ENCODE peak calls at places on chromosome 3, in seven cellular contexts. Q is fibroblast of pulmonary artery, M is foreskin fibroblast, I is HCT116, G is cardiac fibroblast, R is A549, F is esophagus muscularis mucosa. T is an unnamed sample.
A peak's percentile ranks its signal among the peaks of the same experiment; 100 is the strongest.

GRCh38 chr3:133506215-133506901 is 67.1 kb upstream of the CDV3 start:
- DNase-seq in G (no peak), R (no peak), I (no peak), F (peak; percentile 90), M (no peak), Q (no peak), T (no peak)

GRCh38 chr3:141877911-141878310 is 1.5 kb downstream of the ATP1B3 start:
- DNase-seq in F (no peak), G (peak; percentile 54), M (peak; percentile 52), R (peak; percentile 24), Q (peak; percentile 59), I (no peak), T (peak; percentile 45)

GRCh38 chr3:169243122-169243521 is 420.4 kb downstream of the MECOM start:
- DNase-seq in G (peak; percentile 70), M (peak; percentile 7), F (no peak), Q (peak; percentile 62), R (no peak), I (no peak), T (peak; percentile 48)

GRCh38 chr3:158532099-158532734 is 38.8 kb upstream of the MLF1 start:
- DNase-seq in F (no peak), G (peak; percentile 78), Q (peak; percentile 82), I (peak; percentile 41), R (peak; percentile 71), M (peak; percentile 70), T (peak; percentile 56)

GRCh38 chr3:46628980-46629379 is 16.7 kb downstream of the FAM240A start:
- DNase-seq in Q (no peak), F (peak; percentile 88), G (peak; percentile 12), I (no peak), M (peak; percentile 70), R (no peak), T (no peak)

GRCh38 chr3:33488246-33488645 is 48.0 kb upstream of the UBP1 start:
- DNase-seq in R (no peak), G (no peak), I (no peak), F (no peak), Q (no peak), M (no peak), T (no peak)

GRCh38 chr3:101635345-101635744 is 41.6 kb downstream of the ZBTB11 start:
- DNase-seq in R (no peak), G (no peak), M (no peak), F (peak; percentile 83), Q (no peak), I (no peak), T (no peak)

GRCh38 chr3:196754215-196754937 is 14.7 kb downstream of the PAK2 start:
- DNase-seq in G (peak; percentile 24), R (no peak), F (no peak), I (no peak), M (no peak), Q (no peak), T (peak; percentile 29)

GRCh38 chr3:66023728-66024390 is 14.9 kb downstream of the MAGI1 start:
- DNase-seq in R (no peak), Q (no peak), I (no peak), M (peak; percentile 70), F (no peak), G (no peak), T (no peak)

GRCh38 chr3:57048728-57049127 is 11.7 kb upstream of the SPATA12 start:
- DNase-seq in G (no peak), Q (no peak), F (no peak), M (no peak), R (no peak), I (no peak), T (no peak)

GRCh38 chr3:81968628-81969027 is 207.2 kb upstream of the GBE1 start:
- DNase-seq in R (no peak), I (no peak), Q (no peak), G (no peak), F (no peak), M (no peak), T (no peak)

GRCh38 chr3:158471639-158472294 is 99.2 kb upstream of the MLF1 start:
- DNase-seq in G (peak; percentile 95), M (peak; percentile 91), F (no peak), I (peak; percentile 24), Q (peak; percentile 96), R (peak; percentile 71), T (peak; percentile 91)

GRCh38 chr3:28067014-28067413 is 174.4 kb upstream of the CMC1 start:
- DNase-seq in R (no peak), I (no peak), F (no peak), M (no peak), Q (no peak), G (no peak), T (no peak)

GRCh38 chr3:76871655-76872054 is 168.2 kb upstream of the ROBO2 start:
- DNase-seq in F (no peak), I (no peak), M (no peak), Q (no peak), G (no peak), R (no peak), T (no peak)

GRCh38 chr3:46946416-46946815 is 30.1 kb downstream of the CCDC12 start:
- DNase-seq in I (no peak), G (no peak), Q (no peak), F (no peak), R (no peak), M (no peak), T (no peak)

GRCh38 chr3:183046883-183047282 is 52.4 kb downstream of the MCCC1 start:
- DNase-seq in I (no peak), R (no peak), Q (no peak), G (no peak), F (no peak), M (no peak), T (no peak)

GRCh38 chr3:4888913-4889846 is 90.1 kb upstream of the BHLHE40 start:
- DNase-seq in M (no peak), R (no peak), F (no peak), Q (peak; percentile 30), G (no peak), I (no peak), T (peak; percentile 14)

GRCh38 chr3:179322481-179323196 is at the start of gene ZNF639:
- DNase-seq in F (peak; percentile 95), R (peak; percentile 83), Q (peak; percentile 89), M (peak; percentile 95), G (peak; percentile 93), I (peak; percentile 76), T (peak; percentile 86)

GRCh38 chr3:179318876-179319275 is 4.0 kb upstream of the ZNF639 start:
- DNase-seq in R (no peak), I (no peak), Q (no peak), M (no peak), F (no peak), G (no peak), T (no peak)

GRCh38 chr3:179321585-179322322 is 1.1 kb upstream of the ZNF639 start:
- DNase-seq in R (peak; percentile 48), G (peak; percentile 64), F (no peak), I (no peak), M (peak; percentile 84), Q (peak; percentile 72), T (peak; percentile 59)

GRCh38 chr3:179323197-179323901 is 518 bp downstream of the ZNF639 start:
- DNase-seq in M (peak; percentile 89), I (no peak), R (peak; percentile 58), F (no peak), Q (peak; percentile 78), G (peak; percentile 87), T (peak; percentile 71)

GRCh38 chr3:179324270-179324754 is 1.5 kb downstream of the ZNF639 start:
- DNase-seq in M (peak; percentile 63), R (no peak), G (peak; percentile 32), I (no peak), F (no peak), Q (peak; percentile 33), T (peak; percentile 52)
- H3K4me3 ChIP-seq in M (peak overlapping the region; percentile 79), R (peak overlapping the region; percentile 80), G (peak overlapping the region; percentile 96), I (peak overlapping the region; percentile 74), F (peak overlapping the region; percentile 74), Q (peak overlapping the region; percentile 88), T (peak overlapping the region; percentile 88)

DNA sequence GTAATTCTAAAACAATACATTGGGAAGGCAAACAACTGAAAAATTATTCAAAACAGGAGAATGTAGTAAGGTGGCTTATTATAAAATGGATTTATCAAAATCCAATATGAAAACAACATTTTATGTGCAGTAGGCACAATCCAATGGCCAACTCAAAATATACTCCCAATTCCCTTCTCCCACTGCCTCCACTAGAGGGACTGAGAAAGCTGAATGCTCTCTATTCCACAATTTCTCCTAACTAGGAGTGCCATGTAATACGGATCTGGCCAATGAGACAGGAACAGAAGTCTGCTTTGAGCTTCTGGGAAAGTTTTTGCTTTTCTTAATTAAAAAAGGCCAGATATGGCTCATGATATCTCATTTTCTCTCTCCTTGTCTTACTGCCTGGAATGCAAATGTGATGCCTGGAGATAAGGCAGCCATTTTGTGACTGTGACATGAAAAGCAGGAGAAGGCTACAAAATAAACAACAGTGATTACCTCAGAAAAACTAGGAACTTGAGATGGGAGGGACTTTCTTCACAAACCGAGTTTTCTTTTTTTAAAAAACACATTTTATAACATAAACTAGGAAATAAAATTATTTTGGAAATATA is 18.8 kb upstream of the VGLL4 start:
- DNase-seq in I (peak; percentile 42), Q (peak; percentile 38), R (peak; percentile 28), M (peak; percentile 49), G (peak; percentile 41), F (no peak), T (peak; percentile 7)
- TF ChIP-seq CTCF in I (peak; percentile 71), Q (peak; percentile 53), R (peak; percentile 34), M (peak; percentile 48), G (peak; percentile 58), F (no peak), T (peak; percentile 50)

DNA sequence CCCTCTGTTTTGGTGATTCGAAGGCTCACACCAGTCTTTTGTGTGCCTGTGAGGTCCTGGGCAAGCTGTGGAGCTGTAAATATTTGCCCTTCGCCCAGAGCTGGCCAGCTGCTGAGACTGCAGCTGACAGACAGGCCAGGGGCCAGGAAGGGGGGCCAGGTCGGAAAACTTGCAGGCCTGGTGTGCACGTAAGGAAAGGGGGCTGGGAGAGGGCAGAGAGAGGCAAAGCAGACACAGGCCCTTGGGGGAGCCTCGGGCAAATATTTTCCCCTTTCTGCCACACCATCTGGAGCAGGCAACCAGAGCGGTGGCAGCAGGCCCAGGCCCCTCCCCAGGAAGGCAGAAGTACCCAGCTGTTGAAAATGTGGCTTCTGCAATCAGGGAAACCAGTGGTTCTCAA is 2.6 kb downstream of the PDZRN3 start:
- DNase-seq in I (no peak), R (no peak), M (peak; percentile 74), G (peak; percentile 78), F (no peak), Q (no peak), T (no peak)
- H3K4me3 ChIP-seq in I (no peak overlapping the region), R (no peak overlapping the region), M (peak overlapping the region; percentile 65), G (peak overlapping the region; percentile 68), F (peak overlapping the region; percentile 76), Q (peak overlapping the region; percentile 63), T (peak overlapping the region; percentile 63)

DNA sequence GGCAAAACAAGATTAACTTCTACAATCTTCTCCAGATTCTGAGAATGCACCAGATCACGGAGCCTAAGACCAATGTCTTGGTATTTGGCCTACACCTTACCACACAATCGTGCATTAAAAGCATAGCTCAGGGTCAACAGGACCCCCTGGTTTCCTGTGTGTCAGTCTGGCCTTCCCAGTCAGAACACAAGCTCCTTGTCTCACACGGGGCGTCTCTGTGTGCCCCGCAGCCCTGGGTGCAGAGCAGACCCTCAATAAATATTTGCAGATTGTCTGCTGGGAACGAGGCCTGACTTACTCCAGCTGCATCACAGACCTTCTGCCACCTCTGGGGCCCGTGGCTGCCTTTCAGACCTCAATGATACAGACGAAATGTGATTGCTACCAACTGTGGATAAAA is 82.5 kb upstream of the CTNNB1 start:
- DNase-seq in I (no peak), F (no peak), M (no peak), G (no peak), Q (no peak), R (no peak), T (no peak)
- TF ChIP-seq CTCF in I (no peak), F (no peak), M (no peak), G (no peak), Q (no peak), R (no peak), T (no peak)

GRCh38 chr3:61978460-61979419 is 394.6 kb downstream of the FEZF2 start:
- DNase-seq in Q (no peak), R (no peak), I (no peak), G (no peak), M (no peak), F (no peak), T (no peak)
- H3K4me3 ChIP-seq in Q (no peak overlapping the region), R (no peak overlapping the region), I (no peak overlapping the region), G (no peak overlapping the region), M (no peak overlapping the region), F (no peak overlapping the region), T (no peak overlapping the region)

T was measured in astrocyte of the spinal cord.